ENCODE peak calls at places on chromosomes 3 and 15, in seven cellular contexts. S, P, X, Z, Q, J and G are unnamed samples.

GRCh38 chr15:62618432-62618831 is 424.1 kb upstream of the TPM1 start:
- DNase-seq in S (peak), P (no peak), X (no peak), Z (no peak), Q (peak), J (peak), G (no peak)

GRCh38 chr15:73767794-73768501 is 14.8 kb upstream of the INSYN1 start:
- DNase-seq in S (no peak), P (no peak), X (no peak), Z (no peak), Q (no peak), J (no peak), G (no peak)

GRCh38 chr3:16828815-16829214 is 55.9 kb upstream of the PLCL2 start:
- DNase-seq in S (peak), P (no peak), X (no peak), Z (peak), Q (peak), J (no peak), G (peak)

GRCh38 chr3:72261566-72262564 is 476.9 kb upstream of the PROK2 start:
- DNase-seq in S (no peak), P (no peak), X (no peak), Z (no peak), Q (no peak), J (no peak), G (no peak)

GRCh38 chr15:65298731-65299130 is 2.9 kb downstream of the RNU5A-1 start:
- DNase-seq in S (no peak), P (no peak), X (no peak), Z (no peak), Q (no peak), J (no peak), G (no peak)

GRCh38 chr3:124701687-124702086 is 28.6 kb upstream of the UMPS start:
- DNase-seq in S (peak), P (no peak), X (no peak), Z (no peak), Q (peak), J (no peak), G (no peak)

GRCh38 chr3:25661694-25662455 is 2.8 kb downstream of the TOP2B start:
- DNase-seq in S (no peak), P (no peak), X (no peak), Z (peak), Q (no peak), J (no peak), G (no peak)

GRCh38 chr3:15685927-15686326 is 84.4 kb downstream of the BTD start:
- DNase-seq in S (peak), P (no peak), X (no peak), Z (no peak), Q (no peak), J (no peak), G (no peak)

GRCh38 chr3:183812746-183813445 is 12.5 kb downstream of the MAP6D1 start:
- DNase-seq in S (no peak), P (no peak), X (no peak), Z (no peak), Q (no peak), J (no peak), G (no peak)

GRCh38 chr3:179768080-179768479 is 115.2 kb downstream of the USP13 start:
- DNase-seq in S (peak), P (no peak), X (peak), Z (no peak), Q (peak), J (peak), G (no peak)

GRCh38 chr3:155313916-155314315 is 20.4 kb upstream of the STRIT1 start:
- DNase-seq in S (no peak), P (no peak), X (no peak), Z (no peak), Q (no peak), J (no peak), G (no peak)

GRCh38 chr3:83039422-83039821 is 1278.0 kb upstream of the GBE1 start:
- DNase-seq in S (no peak), P (no peak), X (no peak), Z (no peak), Q (no peak), J (no peak), G (no peak)

GRCh38 chr15:100520132-100520921 is 8.4 kb downstream of the CERS3 start:
- DNase-seq in S (no peak), P (no peak), X (no peak), Z (no peak), Q (no peak), J (no peak), G (no peak)

GRCh38 chr15:91549581-91549980 is 303.9 kb upstream of the SLCO3A1 start:
- DNase-seq in S (no peak), P (no peak), X (no peak), Z (no peak), Q (no peak), J (no peak), G (no peak)

GRCh38 chr3:50600841-50601591 is 10.6 kb downstream of the CISH start:
- DNase-seq in S (peak), P (peak), X (peak), Z (no peak), Q (peak), J (peak), G (peak)

GRCh38 chr3:105523496-105523895 is 156.8 kb downstream of the ALCAM start:
- DNase-seq in S (peak), P (no peak), X (no peak), Z (no peak), Q (peak), J (peak), G (no peak)

GRCh38 chr3:100104817-100105413 is 9.4 kb downstream of the FILIP1L start:
- DNase-seq in S (no peak), P (no peak), X (no peak), Z (peak), Q (no peak), J (no peak), G (no peak)

GRCh38 chr15:77296773-77297337 is 123.0 kb downstream of the PEAK1 start:
- DNase-seq in S (no peak), P (no peak), X (no peak), Z (no peak), Q (no peak), J (no peak), G (no peak)

GRCh38 chr15:80856809-80857377 is 77.7 kb downstream of the CEMIP start:
- DNase-seq in S (peak), P (peak), X (no peak), Z (no peak), Q (peak), J (no peak), G (no peak)

GRCh38 chr3:24450142-24450932 is 44.3 kb downstream of the THRB start:
- DNase-seq in S (no peak), P (no peak), X (no peak), Z (no peak), Q (no peak), J (no peak), G (no peak)

GRCh38 chr15:76664895-76665294 is 240.2 kb downstream of the SCAPER start:
- DNase-seq in S (no peak), P (no peak), X (no peak), Z (no peak), Q (no peak), J (no peak), G (no peak)

GRCh38 chr15:47768730-47769129 is 51.4 kb downstream of the SEMA6D start:
- DNase-seq in S (no peak), P (no peak), X (no peak), Z (no peak), Q (no peak), J (no peak), G (no peak)

GRCh38 chr3:56323986-56324420 is 144.3 kb downstream of the ERC2 start:
- DNase-seq in S (peak), P (no peak), X (no peak), Z (no peak), Q (peak), J (peak), G (no peak)

GRCh38 chr3:156782319-156782718 is 43.8 kb upstream of the LEKR1 start:
- DNase-seq in S (no peak), P (no peak), X (no peak), Z (no peak), Q (no peak), J (no peak), G (no peak)

GRCh38 chr3:124351430-124352142 is 359.7 kb upstream of the ROPN1 start:
- DNase-seq in S (peak), P (no peak), X (no peak), Z (peak), Q (peak), J (peak), G (peak)

GRCh38 chr3:46852839-46853355 is 10.3 kb downstream of the MYL3 start:
- DNase-seq in S (no peak), P (peak), X (no peak), Z (no peak), Q (no peak), J (no peak), G (no peak)

GRCh38 chr3:112734718-112735350 is 93.9 kb upstream of the CCDC80 start:
- DNase-seq in S (peak), P (peak), X (peak), Z (peak), Q (peak), J (no peak), G (peak)

GRCh38 chr3:48820626-48821324 is 26.9 kb downstream of the PRKAR2A start:
- DNase-seq in S (peak), P (no peak), X (no peak), Z (no peak), Q (peak), J (no peak), G (no peak)

GRCh38 chr3:99866167-99866810 is 48.6 kb downstream of the CMSS1 start:
- DNase-seq in S (peak), P (no peak), X (no peak), Z (no peak), Q (peak), J (peak), G (no peak)

GRCh38 chr3:137925080-137925479 is 84.9 kb upstream of the CLDN18 start:
- DNase-seq in S (no peak), P (no peak), X (no peak), Z (no peak), Q (no peak), J (no peak), G (no peak)

GRCh38 chr15:38297623-38298388 is 45.2 kb downstream of the SPRED1 start:
- DNase-seq in S (no peak), P (no peak), X (no peak), Z (no peak), Q (no peak), J (no peak), G (no peak)

GRCh38 chr3:46427929-46428833 is 21.1 kb downstream of the CCRL2 start:
- DNase-seq in S (peak), P (no peak), X (no peak), Z (peak), Q (no peak), J (no peak), G (no peak)

GRCh38 chr3:119296723-119297122 is 2.5 kb downstream of the ARHGAP31 start:
- DNase-seq in S (no peak), P (no peak), X (no peak), Z (no peak), Q (no peak), J (no peak), G (no peak)

GRCh38 chr3:185070491-185071335 is 82.1 kb downstream of the C3orf70 start:
- DNase-seq in S (peak), P (no peak), X (no peak), Z (no peak), Q (peak), J (no peak), G (no peak)

GRCh38 chr3:49910409-49911123 is 6.9 kb upstream of the MST1R start:
- DNase-seq in S (no peak), P (no peak), X (no peak), Z (no peak), Q (no peak), J (no peak), G (no peak)

GRCh38 chr3:172824229-172824628 is 73.7 kb downstream of the ECT2 start:
- DNase-seq in S (no peak), P (no peak), X (no peak), Z (no peak), Q (no peak), J (no peak), G (no peak)

GRCh38 chr3:14319654-14320182 is 82.7 kb upstream of the SLC6A6 start:
- DNase-seq in S (peak), P (no peak), X (no peak), Z (peak), Q (peak), J (no peak), G (peak)
- TF ChIP-seq CTCF in S (no peak), P (no peak), X (no peak), Z (no peak), Q (no peak), J (no peak), G (no peak)

GRCh38 chr3:42002790-42003189 is 40.9 kb upstream of the ULK4 start:
- DNase-seq in S (no peak), P (no peak), X (no peak), Z (no peak), Q (no peak), J (no peak), G (no peak)

GRCh38 chr3:42001777-42002176 is 39.9 kb upstream of the ULK4 start:
- DNase-seq in S (no peak), P (no peak), X (no peak), Z (no peak), Q (no peak), J (no peak), G (no peak)

DNA sequence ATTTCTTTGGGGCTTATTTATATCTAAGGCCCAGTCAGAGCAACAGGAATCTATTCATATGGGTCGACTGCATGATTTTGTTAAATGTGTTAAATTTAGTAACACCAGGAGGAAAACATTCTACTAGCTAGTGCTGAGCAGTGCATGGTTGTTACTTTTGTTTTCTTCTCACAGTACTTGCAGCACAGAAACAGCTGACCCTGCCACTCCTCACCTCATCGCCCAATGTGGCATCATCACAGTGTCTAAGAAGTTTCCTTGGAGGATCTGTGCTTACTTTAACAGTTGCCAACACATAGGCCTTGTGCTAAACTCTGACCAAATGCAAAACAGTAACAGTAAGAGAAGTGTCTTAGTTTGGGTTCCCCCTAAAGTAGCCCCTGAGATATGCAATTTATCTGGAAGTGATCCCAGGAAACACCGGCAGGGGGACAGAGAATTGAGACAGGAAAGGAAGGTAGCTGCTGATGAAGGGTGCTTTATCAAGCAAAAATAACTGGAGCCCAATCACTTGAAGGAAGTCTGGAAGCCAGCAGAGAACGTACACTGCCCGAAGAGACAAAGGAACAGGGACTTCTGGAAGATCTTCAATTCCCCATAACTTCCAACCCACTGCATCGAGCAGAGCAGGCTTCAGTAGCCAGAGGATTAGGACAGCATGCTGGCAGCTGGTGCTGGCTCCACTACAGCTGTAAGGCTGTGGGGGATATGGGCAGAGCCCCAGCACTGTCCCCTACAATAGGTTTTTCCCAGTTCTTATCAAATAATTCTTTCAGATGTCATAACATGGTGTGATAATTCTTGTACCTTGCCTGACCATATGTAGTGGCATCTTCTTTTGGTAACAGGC is 36.0 kb upstream of the ULK4 start:
- DNase-seq in S (peak), P (no peak), X (no peak), Z (no peak), Q (peak), J (no peak), G (no peak)
- TF ChIP-seq CTCF in S (peak), P (peak), X (peak), Z (peak), Q (peak), J (peak), G (no peak)

GRCh38 chr3:58237238-58237939 is at the start of gene ABHD6:
- DNase-seq in S (peak), P (peak), X (peak), Z (peak), Q (peak), J (no peak), G (peak)
- TF ChIP-seq CTCF in S (peak), P (peak), X (peak), Z (peak), Q (no peak), J (no peak), G (peak)

GRCh38 chr3:115832265-115832664 is 209.0 kb downstream of the GAP43 start:
- DNase-seq in S (no peak), P (no peak), X (no peak), Z (no peak), Q (no peak), J (no peak), G (no peak)
- TF ChIP-seq CTCF in S (no peak), P (no peak), X (no peak), Z (no peak), Q (no peak), J (no peak), G (no peak)

GRCh38 chr15:98138910-98139309 is 178.4 kb downstream of the ARRDC4 start:
- DNase-seq in S (no peak), P (no peak), X (no peak), Z (no peak), Q (no peak), J (no peak), G (no peak)
- TF ChIP-seq CTCF in S (no peak), P (no peak), X (no peak), Z (no peak), Q (no peak), J (no peak), G (no peak)

GRCh38 chr3:146640955-146641867 is 36.1 kb upstream of the PLSCR5 start:
- DNase-seq in S (peak), P (no peak), X (no peak), Z (peak), Q (peak), J (peak), G (peak)
- TF ChIP-seq CTCF in S (peak), P (peak), X (peak), Z (peak), Q (peak), J (peak), G (peak)